ENCODE peak calls at places on chromosomes 7 and 10, in eight cellular contexts. U is fibroblast of lung; M is activated naive CD4-positive, alpha-beta T cell treated with anti-CD3 and anti-CD28 coated beads, Interleukin-2, amount 10 ng/mL, durations not matched to agents 7 days and 5 days; H is ELR; V is transverse colon; P is epithelial cell of esophagus; N is IMR-90; J is posterior vena cava. B is an unnamed sample.

GRCh38 chr10:33352631-33353030 is 18.2 kb upstream of the NRP1 start:
- DNase-seq in U (no peak), M (no peak), H (no peak), V (no peak), P (no peak), N (no peak), J (no peak), B (no peak)

GRCh38 chr10:125556884-125557283 is 126.1 kb downstream of the TEX36 start:
- DNase-seq in U (no peak), M (no peak), H (no peak), V (no peak), P (no peak), N (no peak), J (no peak), B (no peak)

GRCh38 chr7:125383324-125383723 is 453.7 kb upstream of the POT1 start:
- DNase-seq in U (no peak), M (no peak), H (no peak), V (no peak), P (peak), N (no peak), J (no peak), B (no peak)

GRCh38 chr10:96345250-96345649 is 13.6 kb downstream of the OPALIN start:
- DNase-seq in U (no peak), M (no peak), H (no peak), V (no peak), P (no peak), N (no peak), J (no peak), B (no peak)

GRCh38 chr7:120645976-120646375 is 212.0 kb downstream of the TSPAN12 start:
- DNase-seq in U (no peak), M (no peak), H (no peak), V (no peak), P (no peak), N (no peak), J (no peak), B (no peak)

GRCh38 chr10:34186740-34187139 is 628.4 kb downstream of the PARD3 start:
- DNase-seq in U (peak), M (no peak), H (no peak), V (no peak), P (no peak), N (no peak), J (no peak), B (no peak)

GRCh38 chr7:68313806-68314205 is 1284.5 kb upstream of the AUTS2 start:
- DNase-seq in U (no peak), M (no peak), H (no peak), V (no peak), P (no peak), N (no peak), J (no peak), B (no peak)

GRCh38 chr10:69629897-69630650 is at the start of gene FAM241B:
- DNase-seq in U (peak), M (peak), H (peak), V (peak), P (peak), N (peak), J (peak), B (peak)

GRCh38 chr7:67625257-67625713 is 628.7 kb downstream of the TYW1 start:
- DNase-seq in U (peak), M (peak), H (peak), V (peak), P (peak), N (peak), J (peak), B (peak)

GRCh38 chr10:129656642-129657041 is 189.6 kb downstream of the MGMT start:
- DNase-seq in U (no peak), M (no peak), H (no peak), V (no peak), P (no peak), N (no peak), J (no peak), B (no peak)

GRCh38 chr10:72322280-72323058 is 32.2 kb downstream of the DNAJB12 start:
- DNase-seq in U (peak), M (peak), H (peak), V (no peak), P (peak), N (no peak), J (no peak), B (peak)

GRCh38 chr10:28906934-28907333 is 229.6 kb downstream of the BAMBI start:
- DNase-seq in U (peak), M (no peak), H (peak), V (no peak), P (no peak), N (peak), J (no peak), B (no peak)

GRCh38 chr7:13821152-13821787 is 168.2 kb downstream of the ETV1 start:
- DNase-seq in U (peak), M (no peak), H (peak), V (peak), P (no peak), N (peak), J (no peak), B (no peak)

GRCh38 chr10:116138897-116139296 is 134.1 kb downstream of the GFRA1 start:
- DNase-seq in U (no peak), M (no peak), H (no peak), V (no peak), P (peak), N (no peak), J (no peak), B (no peak)

GRCh38 chr7:2723138-2723850 is 35.3 kb downstream of the AMZ1 start:
- DNase-seq in U (no peak), M (no peak), H (no peak), V (no peak), P (no peak), N (no peak), J (peak), B (no peak)

GRCh38 chr10:46530249-46531186 is 25.9 kb downstream of the GPRIN2 start:
- DNase-seq in U (peak), M (peak), H (peak), V (peak), P (no peak), N (peak), J (peak), B (no peak)